ENCODE peak calls at places on chromosomes 2 and 18, in eight cellular contexts. O is GM23338; K is CD8-positive, alpha-beta memory T cell; J is ovary; Y is HCT116; T is adrenal gland; H is ascending aorta; D is vagina. P is an unnamed sample.

GRCh38 chr2:42569883-42570282 is 1.5 kb downstream of the MTA3 start:
- DNase-seq in Y (no peak), H (no peak), K (no peak), O (no peak), D (no peak), J (no peak), T (no peak), P (no peak)

GRCh38 chr2:9693138-9693520 is 62.3 kb upstream of the YWHAQ start:
- DNase-seq in Y (no peak), K (no peak), H (peak; percentile 93), O (no peak), J (peak; percentile 23), T (no peak), D (no peak), P (no peak)

GRCh38 chr2:128369126-128369555 is 50.5 kb upstream of the HS6ST1 start:
- DNase-seq in Y (no peak), K (no peak), J (no peak), H (no peak), O (peak; percentile 47), D (no peak), T (no peak), P (no peak)

GRCh38 chr2:109070290-109070689 is 58.7 kb upstream of the SH3RF3 start:
- DNase-seq in Y (no peak), H (peak; percentile 16), J (no peak), T (no peak), O (no peak), K (no peak), D (no peak), P (no peak)

GRCh38 chr2:121015971-121016485 is 269.0 kb downstream of the TFCP2L1 start:
- DNase-seq in D (peak; percentile 58), O (no peak), Y (no peak), T (no peak), J (no peak), K (no peak), H (no peak), P (no peak)

GRCh38 chr18:48472610-48473009 is 63.4 kb upstream of the ZBTB7C start:
- DNase-seq in K (no peak), J (no peak), Y (no peak), H (no peak), T (no peak), O (no peak), D (no peak), P (no peak)

GRCh38 chr2:176178807-176179271 is 9.6 kb upstream of the HOXD1 start:
- DNase-seq in T (no peak), D (no peak), K (no peak), J (no peak), H (peak; percentile 5), Y (no peak), O (no peak), P (no peak)

GRCh38 chr2:64987001-64987962 is 1.9 kb upstream of the SLC1A4 start:
- DNase-seq in K (no peak), J (no peak), H (peak; percentile 50), O (no peak), Y (no peak), D (no peak), T (peak; percentile 28), P (no peak)

GRCh38 chr2:14018620-14019019 is 613.9 kb upstream of the LRATD1 start:
- DNase-seq in Y (no peak), H (no peak), O (no peak), J (no peak), K (no peak), D (no peak), T (no peak), P (no peak)

GRCh38 chr2:129936334-129936934 is 43.0 kb upstream of the RAB6C start:
- DNase-seq in O (peak; percentile 80), D (no peak), H (no peak), J (peak; percentile 27), T (peak; percentile 40), Y (no peak), K (peak; percentile 6), P (peak; percentile 33)

GRCh38 chr2:65185012-65185411 is 42.6 kb upstream of the ACTR2 start:
- DNase-seq in D (no peak), K (no peak), T (no peak), J (no peak), Y (no peak), O (no peak), H (no peak), P (no peak)

GRCh38 chr18:52764271-52764670 is 424.3 kb downstream of the DCC start:
- DNase-seq in H (no peak), K (no peak), Y (no peak), D (no peak), T (no peak), J (no peak), O (no peak), P (no peak)

GRCh38 chr18:7904529-7904928 is 337.4 kb downstream of the PTPRM start:
- DNase-seq in O (no peak), H (no peak), D (no peak), T (no peak), K (no peak), J (no peak), Y (no peak), P (no peak)

GRCh38 chr2:222707689-222708273 is 36.3 kb downstream of the MOGAT1 start:
- DNase-seq in T (no peak), K (no peak), H (no peak), O (no peak), J (no peak), D (no peak), Y (no peak), P (no peak)

GRCh38 chr2:97908208-97908676 is 87.5 kb downstream of the TMEM131 start:
- DNase-seq in O (no peak), T (no peak), K (no peak), Y (no peak), D (no peak), H (no peak), J (no peak), P (no peak)

GRCh38 chr2:204126705-204127104 is 190.1 kb downstream of the ICOS start:
- DNase-seq in J (no peak), D (no peak), O (no peak), Y (no peak), T (no peak), H (no peak), K (no peak), P (no peak)

GRCh38 chr2:231243883-231244282 is 45.5 kb downstream of the ARMC9 start:
- DNase-seq in Y (no peak), J (no peak), H (no peak), K (no peak), D (no peak), O (no peak), T (peak; percentile 36), P (no peak)

GRCh38 chr18:23226930-23227728 is 91.8 kb downstream of the CABLES1 start:
- DNase-seq in K (no peak), O (no peak), T (no peak), D (no peak), J (peak; percentile 70), H (peak; percentile 90), Y (no peak), P (no peak)

GRCh38 chr2:216713691-216714411 is 18.5 kb upstream of the IGFBP5 start:
- DNase-seq in D (no peak), J (peak; percentile 68), H (peak; percentile 89), Y (no peak), K (no peak), T (peak; percentile 53), O (no peak), P (no peak)

GRCh38 chr2:224025874-224026273 is 13.2 kb downstream of the SERPINE2 start:
- DNase-seq in K (peak; percentile 52), O (peak; percentile 64), Y (no peak), J (no peak), D (no peak), H (no peak), T (no peak), P (peak; percentile 16)

GRCh38 chr2:205405752-205406151 is 276.5 kb upstream of the NRP2 start:
- DNase-seq in K (no peak), J (no peak), H (no peak), Y (no peak), T (no peak), D (no peak), O (no peak), P (no peak)

GRCh38 chr18:32937007-32937540 is 164.3 kb upstream of the KLHL14 start:
- DNase-seq in O (peak; percentile 10), J (no peak), Y (no peak), K (no peak), D (no peak), H (no peak), T (no peak), P (no peak)

GRCh38 chr2:46066116-46066515 is 231.1 kb upstream of the EPAS1 start:
- DNase-seq in K (no peak), Y (no peak), D (no peak), J (no peak), H (no peak), T (no peak), O (no peak), P (no peak)

GRCh38 chr2:69122271-69122670 is 109.3 kb downstream of the ANTXR1 start:
- DNase-seq in O (no peak), J (no peak), Y (no peak), H (no peak), T (no peak), D (no peak), K (no peak), P (no peak)

GRCh38 chr2:239186958-239187357 is 213.9 kb downstream of the HDAC4 start:
- DNase-seq in J (peak; percentile 9), Y (no peak), T (no peak), H (peak; percentile 49), O (no peak), K (no peak), D (peak; percentile 89), P (no peak)

GRCh38 chr2:191114403-191114886 is 36.3 kb downstream of the STAT4 start:
- DNase-seq in O (no peak), J (no peak), K (peak; percentile 68), T (no peak), Y (no peak), D (no peak), H (no peak), P (peak; percentile 13)
- H3K4me3 ChIP-seq in O (no peak overlapping the region), J (no peak overlapping the region), K (no peak overlapping the region), T (no peak overlapping the region), Y (no peak overlapping the region), D (no peak overlapping the region), H (no peak overlapping the region), P (no peak overlapping the region)

GRCh38 chr2:54609647-54610046 is 113.8 kb upstream of the EML6 start:
- DNase-seq in Y (no peak), K (no peak), O (no peak), H (no peak), J (no peak), D (no peak), T (no peak), P (no peak)
- H3K4me1 ChIP-seq in Y (no peaks in the 10 kb centered on the region), K (peaks cover 33% of the 10 kb centered on the region), O (peaks cover 44% of the 10 kb centered on the region), H (peaks cover 11% of the 10 kb centered on the region), J (peaks cover 16% of the 10 kb centered on the region), D (peaks cover 64% of the 10 kb centered on the region), T (peaks cover 35% of the 10 kb centered on the region), P (peaks cover 7% of the 10 kb centered on the region)

DNA sequence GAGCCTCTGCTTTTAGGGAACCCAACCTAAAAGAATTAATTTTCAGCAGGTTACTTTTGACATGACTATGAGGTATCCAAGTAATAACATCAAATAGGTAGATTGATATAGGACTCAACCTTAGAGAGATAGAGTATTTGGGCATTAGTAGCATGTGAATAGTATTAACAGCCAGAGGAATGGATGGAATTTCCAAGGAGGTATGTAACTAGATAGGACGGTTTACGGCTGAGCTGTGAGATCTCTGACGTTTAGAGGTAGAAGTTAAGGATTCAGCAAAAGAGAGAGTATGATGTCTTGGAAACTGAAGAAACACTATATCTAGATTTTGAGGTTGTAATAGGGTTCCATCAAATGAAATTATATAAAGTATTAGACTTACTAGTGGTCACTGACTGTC is 70.3 kb downstream of the HNMT start:
- DNase-seq in Y (no peak), H (no peak), J (no peak), T (no peak), D (no peak), O (peak; percentile 28), K (no peak), P (no peak)
- H3K4me3 ChIP-seq in Y (no peak overlapping the region), H (no peak overlapping the region), J (no peak overlapping the region), T (no peak overlapping the region), D (no peak overlapping the region), O (no peak overlapping the region), K (no peak overlapping the region), P (no peak overlapping the region)

GRCh38 chr2:60838481-60838880 is 42.9 kb upstream of the REL start:
- DNase-seq in O (no peak), D (no peak), H (no peak), K (no peak), T (no peak), J (no peak), Y (no peak), P (no peak)
- H3K4me1 ChIP-seq in O (peaks cover 9% of the 10 kb centered on the region), D (no peaks in the 10 kb centered on the region), H (no peaks in the 10 kb centered on the region), K (peaks cover 10% of the 10 kb centered on the region), T (no peaks in the 10 kb centered on the region), J (no peaks in the 10 kb centered on the region), Y (no peaks in the 10 kb centered on the region), P (peaks cover 5% of the 10 kb centered on the region)

P was measured in effector memory CD4-positive, alpha-beta T cell.